ENCODE peak calls at places on chromosome 16, in nine cellular contexts. Z is GM12878, P is stomach, K is ovary, W is A549, F is K562, E is esophagus muscularis mucosa, T is transverse colon, R is sigmoid colon. Y is an unnamed sample.

GRCh38 chr16:83878838-83879237 is 20.1 kb upstream of the MLYCD start:
- DNase-seq in T (no peak), R (no peak), Z (no peak), F (peak), W (peak), E (no peak), P (no peak), K (no peak), Y (peak)

GRCh38 chr16:1906052-1906845 is 12.0 kb downstream of the HS3ST6 start:
- DNase-seq in T (no peak), W (no peak), P (no peak), Z (no peak), K (no peak), E (no peak), R (no peak), F (no peak), Y (no peak)

GRCh38 chr16:1977875-1978268 is 3.4 kb downstream of the NOXO1 start:
- DNase-seq in Z (no peak), R (no peak), F (no peak), W (no peak), T (no peak), P (no peak), K (no peak), E (no peak), Y (no peak)

GRCh38 chr16:70689970-70690905 is 4.4 kb upstream of the MTSS2 start:
- DNase-seq in R (no peak), P (no peak), W (no peak), F (no peak), Z (no peak), K (peak), E (no peak), T (peak), Y (no peak)

GRCh38 chr16:77888786-77889185 is 100.4 kb downstream of the VAT1L start:
- DNase-seq in P (no peak), T (no peak), W (no peak), Z (no peak), K (no peak), E (no peak), R (no peak), F (no peak), Y (no peak)

GRCh38 chr16:85531516-85531915 is 81.6 kb upstream of the GSE1 start:
- DNase-seq in R (no peak), T (no peak), K (no peak), Z (no peak), F (no peak), E (no peak), W (no peak), P (no peak), Y (no peak)

GRCh38 chr16:9302102-9302501 is 210.7 kb downstream of the HAPSTR1 start:
- DNase-seq in Z (no peak), W (no peak), E (no peak), P (no peak), K (no peak), R (no peak), T (peak), F (no peak), Y (no peak)

GRCh38 chr16:9159839-9160550 is 68.6 kb downstream of the HAPSTR1 start:
- DNase-seq in R (no peak), W (peak), Z (peak), P (peak), K (peak), T (peak), F (peak), E (no peak), Y (no peak)

GRCh38 chr16:70635356-70636016 is 10.9 kb upstream of the IL34 start:
- DNase-seq in Z (no peak), W (no peak), K (peak), P (no peak), F (peak), R (no peak), T (no peak), E (no peak), Y (peak)

GRCh38 chr16:80200079-80200478 is 340.7 kb upstream of the DYNLRB2 start:
- DNase-seq in W (peak), T (no peak), E (no peak), F (no peak), K (no peak), Z (no peak), P (no peak), R (no peak), Y (no peak)

GRCh38 chr16:26382607-26383006 is 684.1 kb upstream of the C16orf82 start:
- DNase-seq in R (no peak), E (no peak), K (no peak), Z (no peak), W (no peak), F (no peak), T (no peak), P (no peak), Y (no peak)
- H3K27ac ChIP-seq in R (no peak), E (no peak), K (no peak), Z (no peak), W (no peak), F (no peak), T (no peak), P (no peak), Y (no peak)

DNA sequence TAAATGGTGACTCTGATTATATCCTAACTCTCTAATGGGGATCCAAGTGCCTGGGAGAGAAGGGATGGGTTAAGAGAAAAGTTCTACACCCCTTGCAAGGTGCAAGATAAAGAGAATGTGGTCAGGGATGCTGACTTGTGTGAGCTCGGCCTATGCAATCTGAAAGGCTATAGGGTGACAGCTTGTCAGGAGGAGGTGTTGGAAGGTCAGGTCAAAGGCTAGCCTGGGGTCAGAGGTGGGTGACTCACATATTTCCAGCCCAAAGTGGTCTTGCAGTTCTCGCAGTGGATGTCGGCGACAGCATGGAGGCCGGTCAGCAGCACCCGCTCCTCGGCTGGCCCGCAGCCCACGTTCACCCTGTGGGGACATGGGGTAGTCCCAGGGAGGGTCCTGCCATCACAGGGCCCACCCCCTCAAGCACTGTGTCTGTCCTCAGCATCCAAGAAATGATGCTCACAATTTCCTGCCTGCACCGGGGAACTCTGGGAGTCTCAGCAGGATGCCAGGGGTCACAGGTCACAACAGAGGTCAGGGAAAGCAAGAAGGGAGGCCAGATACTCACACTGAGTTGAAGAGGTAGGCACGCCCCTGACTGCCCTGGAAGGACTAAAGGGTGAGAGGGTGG is 1.4 kb downstream of the YPEL3 start:
- DNase-seq in K (peak), T (no peak), E (no peak), F (peak), R (no peak), Z (no peak), W (no peak), P (no peak), Y (no peak)
- TF ChIP-seq EP300 in K (no peak), T (no peak), E (no peak), F (no peak), R (no peak), Z (no peak), W (no peak), P (no peak), Y (no peak)

GRCh38 chr16:56625943-56626654 is 518 bp downstream of the MT1E start:
- DNase-seq in Z (no peak), E (no peak), K (peak), P (no peak), W (no peak), R (peak), F (no peak), T (peak), Y (peak)

GRCh38 chr16:56628486-56629035 is 3.0 kb downstream of the MT1E start:
- DNase-seq in T (no peak), P (no peak), W (no peak), Z (no peak), K (no peak), F (no peak), R (no peak), E (no peak), Y (no peak)

GRCh38 chr16:56626685-56627084 is 1.1 kb downstream of the MT1E start:
- DNase-seq in K (no peak), F (no peak), W (no peak), Z (no peak), R (no peak), P (no peak), T (no peak), E (no peak), Y (no peak)

GRCh38 chr16:56623637-56624036 is 1.9 kb upstream of the MT1E start:
- DNase-seq in T (no peak), K (no peak), R (no peak), Z (no peak), E (no peak), W (no peak), F (no peak), P (no peak), Y (no peak)

DNA sequence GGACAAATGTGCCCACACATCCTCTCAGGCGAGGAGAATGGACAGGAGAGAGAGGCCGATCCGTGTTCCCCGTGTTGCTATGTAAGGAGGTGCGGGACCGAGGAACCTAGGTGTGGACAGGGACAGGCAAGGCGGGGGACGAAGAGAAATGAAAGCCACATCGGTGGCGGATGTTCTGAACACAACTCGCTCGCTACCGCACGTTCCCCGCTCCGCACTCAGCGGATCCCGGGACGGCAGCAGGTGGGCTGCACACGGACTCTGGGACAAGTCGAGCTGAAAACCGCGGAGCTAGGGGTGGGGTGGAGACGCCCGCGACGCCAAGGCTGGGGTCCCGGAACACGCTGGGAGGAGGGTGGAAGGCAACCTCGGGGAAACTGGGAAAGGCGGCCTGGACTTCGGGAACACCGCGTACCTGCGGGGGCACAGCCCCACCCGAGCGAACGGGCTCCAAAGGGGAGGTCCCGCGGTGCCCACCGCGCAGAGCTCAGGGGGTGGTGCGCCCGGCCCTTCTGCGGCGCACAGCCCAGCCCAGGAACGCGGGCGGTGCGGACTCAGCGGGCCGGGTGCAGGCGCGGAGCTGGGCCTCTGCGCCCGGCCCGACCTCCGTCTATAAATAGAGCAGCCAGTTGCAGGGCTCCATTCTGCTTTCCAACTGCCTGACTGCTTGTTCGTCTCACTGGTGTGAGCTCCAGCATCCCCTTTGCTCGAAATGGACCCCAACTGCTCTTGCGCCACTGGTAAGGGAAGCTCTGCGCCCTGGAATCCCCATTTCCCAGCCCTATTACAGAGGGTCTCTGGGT is at the start of gene MT1E:
- DNase-seq in W (no peak), Z (no peak), T (peak), P (peak), K (peak), F (no peak), R (peak), E (no peak), Y (peak)
- TF ChIP-seq POLR2A in W (no peak), Z (no peak), T (peak), P (no peak), K (peak), F (no peak), R (peak), E (peak), Y (no peak)

DNA sequence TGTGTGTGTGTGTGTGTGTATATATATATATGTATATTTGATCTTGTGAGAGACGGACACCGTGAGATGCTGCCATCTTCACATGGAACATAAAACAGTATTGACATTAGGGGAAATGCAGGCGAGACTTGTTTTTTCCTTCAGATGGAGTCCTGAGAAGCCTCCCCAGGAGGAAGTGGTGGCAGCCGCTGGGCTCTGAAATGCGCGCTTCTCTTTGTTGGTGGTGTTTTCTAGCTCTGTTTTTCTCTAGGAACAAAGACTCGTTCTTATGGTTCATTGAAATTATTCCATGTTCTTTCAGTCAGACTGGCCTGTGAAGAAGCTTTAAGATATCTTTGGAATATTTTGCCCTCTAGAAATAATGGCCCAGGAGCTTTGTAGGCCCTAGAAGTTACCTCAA is 32.9 kb downstream of the SNX29 start:
- DNase-seq in W (no peak), K (no peak), F (no peak), R (no peak), E (no peak), T (no peak), Z (no peak), P (no peak), Y (no peak)
- H3K27ac ChIP-seq in W (no peak), K (no peak), F (no peak), R (no peak), E (no peak), T (no peak), Z (no peak), P (no peak), Y (peak)

DNA sequence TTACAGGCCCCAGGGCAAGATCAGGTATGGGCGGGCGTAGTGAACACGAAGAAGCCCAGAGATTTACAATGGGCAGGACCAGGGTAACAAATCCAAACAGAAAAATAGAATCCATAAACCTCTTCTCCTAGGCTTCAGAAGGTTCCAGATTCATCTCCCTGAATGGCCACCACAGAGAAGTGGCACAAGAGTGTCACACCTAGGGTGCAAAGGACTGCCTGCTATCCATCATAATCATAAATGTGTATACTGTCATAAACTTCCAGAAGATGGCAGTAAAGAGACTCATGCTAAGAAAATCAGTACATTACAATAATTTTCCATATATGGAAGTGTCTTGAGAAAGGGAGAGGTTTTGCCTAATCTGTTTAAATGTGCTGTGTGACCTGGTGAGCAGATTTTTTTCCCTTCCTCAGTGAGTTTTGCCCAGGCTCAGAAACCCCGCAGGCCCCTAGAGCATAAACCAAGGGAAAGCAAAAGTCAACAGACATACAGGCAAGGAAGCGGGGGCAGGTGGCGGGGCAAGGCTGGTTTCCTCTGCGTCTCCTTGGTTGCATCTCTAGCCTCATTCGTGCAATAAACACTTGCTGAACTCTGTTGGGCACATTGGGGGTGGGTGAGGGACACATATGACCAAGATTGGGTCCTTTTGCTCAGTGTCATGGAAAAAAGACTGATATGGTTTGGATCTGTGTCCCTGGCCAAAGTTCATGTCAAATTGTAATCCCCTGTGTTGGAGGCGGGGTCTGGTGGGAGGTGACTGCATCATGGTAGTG is 92.0 kb upstream of the CDH5 start:
- DNase-seq in F (peak), R (peak), W (peak), P (no peak), T (no peak), E (no peak), Z (no peak), K (no peak), Y (no peak)
- TF ChIP-seq EP300 in F (no peak), R (no peak), W (no peak), P (no peak), T (no peak), E (no peak), Z (no peak), K (no peak), Y (no peak)

GRCh38 chr16:67230809-67231660 is 4.1 kb downstream of the TMEM208 start:
- DNase-seq in E (no peak), K (no peak), W (no peak), F (no peak), Z (no peak), R (no peak), P (peak), T (no peak), Y (no peak)

GRCh38 chr16:67227567-67227921 is 614 bp downstream of the TMEM208 start:
- DNase-seq in P (no peak), W (no peak), Z (no peak), E (no peak), T (no peak), K (no peak), R (no peak), F (no peak), Y (no peak)

GRCh38 chr16:67228905-67229304 is 2.0 kb downstream of the TMEM208 start:
- DNase-seq in K (no peak), W (no peak), P (no peak), R (no peak), F (no peak), Z (no peak), E (no peak), T (no peak), Y (no peak)

GRCh38 chr16:67228034-67228785 is 1.3 kb downstream of the TMEM208 start:
- DNase-seq in P (no peak), F (no peak), E (no peak), K (no peak), Z (no peak), R (no peak), W (no peak), T (no peak), Y (no peak)

GRCh38 chr16:67229906-67230808 is 3.2 kb downstream of the TMEM208 start:
- DNase-seq in K (no peak), W (no peak), P (no peak), Z (no peak), T (no peak), E (no peak), R (no peak), F (no peak), Y (no peak)
- TF ChIP-seq POLR2A in K (no peak), W (no peak), P (no peak), Z (peak), T (no peak), E (no peak), R (no peak), F (peak), Y (no peak)

DNA sequence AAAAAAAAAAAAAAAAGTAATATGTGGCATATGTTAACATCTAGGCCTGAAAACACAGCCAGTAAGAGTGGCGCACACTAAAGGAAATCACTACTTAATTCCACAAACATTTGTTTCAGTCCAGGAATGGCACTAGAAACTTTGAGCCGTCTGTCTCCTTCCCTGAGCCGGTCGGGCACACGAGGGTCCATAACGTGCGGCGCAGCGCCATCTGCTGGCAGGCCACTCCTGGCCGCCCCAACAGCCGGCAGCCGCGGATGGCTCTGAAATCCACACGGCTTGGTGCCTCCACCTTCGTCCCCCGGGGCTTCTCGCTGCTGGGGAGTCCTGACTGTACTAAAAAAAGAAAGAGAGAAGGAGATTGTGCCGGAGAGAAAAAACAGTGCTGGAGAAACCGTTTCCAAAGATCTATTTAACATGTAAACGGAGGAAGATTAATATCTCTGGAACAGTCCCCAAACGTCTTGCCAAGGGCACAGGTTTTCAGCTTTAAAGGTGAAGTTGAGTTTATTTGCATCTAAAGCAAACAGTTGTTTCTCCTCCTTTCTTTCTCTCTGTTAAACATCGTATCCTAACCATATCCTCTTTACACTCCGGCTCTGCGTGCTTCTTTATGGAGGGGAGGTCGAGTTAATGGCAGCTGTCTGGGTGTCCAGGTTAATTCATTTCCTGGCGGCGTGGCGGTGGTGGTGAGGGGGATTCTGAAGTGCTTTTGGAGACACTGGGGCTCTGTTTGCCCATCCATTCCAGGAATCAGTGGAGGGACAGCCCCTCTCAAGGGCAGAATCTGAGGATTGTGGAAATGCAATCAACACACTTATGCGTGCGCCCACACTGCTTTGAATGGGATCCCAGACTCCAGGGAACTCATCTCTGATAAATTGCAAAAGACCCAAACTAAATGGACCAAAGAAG is 611.3 kb upstream of the SALL1 start:
- DNase-seq in Z (no peak), R (peak), P (peak), K (peak), T (peak), W (peak), E (peak), F (peak), Y (peak)
- H3K27ac ChIP-seq in Z (no peak), R (no peak), P (peak), K (no peak), T (peak), W (peak), E (no peak), F (no peak), Y (no peak)

GRCh38 chr16:57606847-57607501 is 21.5 kb upstream of the ADGRG1 start:
- DNase-seq in T (peak), W (no peak), E (no peak), F (no peak), K (no peak), R (no peak), P (peak), Z (no peak), Y (no peak)

GRCh38 chr16:57604177-57604576 is 24.3 kb upstream of the ADGRG1 start:
- DNase-seq in R (peak), F (no peak), T (no peak), E (no peak), P (no peak), Z (no peak), K (no peak), W (no peak), Y (no peak)

GRCh38 chr16:57608462-57609113 is 19.8 kb upstream of the ADGRG1 start:
- DNase-seq in E (no peak), F (no peak), Z (no peak), P (no peak), W (no peak), T (no peak), K (no peak), R (peak), Y (no peak)

GRCh38 chr16:57607676-57608461 is 20.6 kb upstream of the ADGRG1 start:
- DNase-seq in E (no peak), T (no peak), R (peak), F (no peak), W (no peak), K (no peak), P (no peak), Z (no peak), Y (no peak)

GRCh38 chr16:57606147-57606846 is 22.1 kb upstream of the ADGRG1 start:
- DNase-seq in P (no peak), W (no peak), R (peak), F (peak), K (no peak), E (no peak), Z (no peak), T (no peak), Y (no peak)
- TF ChIP-seq EP300 in P (no peak), W (no peak), R (no peak), F (peak), K (no peak), E (no peak), Z (no peak), T (no peak), Y (no peak)